ENCODE peak calls at places on chromosomes 3 and 15, in six cellular contexts. E is NCI-H510A treated with DMSO at 0.1 percent for 48 hours; W is hypothalamus; S is activated T-cell treated with anti-CD3 and anti-CD28 coated beads, Interleukin-2, amount 50 U/mL, for 48 hours; L is activated T-helper 1 cell treated with Interleukin-2 at 50 U/mL for 16 hours; U is NCI-H2081 treated with DMSO at 0.1 percent for 48 hours. C is an unnamed sample.

GRCh38 chr3:38731522-38731921 is 82.0 kb upstream of the SCN5A start:
- DNase-seq in E (no peak), W (no peak), S (no peak), L (no peak), U (no peak), C (no peak)

GRCh38 chr15:63583027-63583426 is 14.2 kb upstream of the FBXL22 start:
- DNase-seq in E (no peak), W (no peak), S (no peak), L (no peak), U (no peak), C (no peak)

GRCh38 chr15:51401872-51402517 is 60.5 kb downstream of the GLDN start:
- DNase-seq in E (peak), W (no peak), S (peak), L (no peak), U (no peak), C (no peak)

GRCh38 chr15:86444527-86444926 is 364.9 kb downstream of the AGBL1 start:
- DNase-seq in E (no peak), W (no peak), S (no peak), L (no peak), U (no peak), C (no peak)

GRCh38 chr15:80449825-80450224 is 45.6 kb downstream of the ARNT2 start:
- DNase-seq in E (no peak), W (no peak), S (no peak), L (no peak), U (no peak), C (no peak)

GRCh38 chr15:101055411-101055810 is 136.3 kb downstream of the LRRK1 start:
- DNase-seq in E (no peak), W (no peak), S (peak), L (no peak), U (no peak), C (no peak)

GRCh38 chr15:63502843-63503738 is 1.3 kb upstream of the USP3 start:
- DNase-seq in E (peak), W (peak), S (peak), L (peak), U (no peak), C (no peak)

GRCh38 chr3:8318002-8318649 is 183.5 kb upstream of the LMCD1 start:
- DNase-seq in E (peak), W (no peak), S (no peak), L (no peak), U (no peak), C (no peak)

GRCh38 chr15:62254137-62254934 is 89.3 kb upstream of the C2CD4B start:
- DNase-seq in E (no peak), W (no peak), S (peak), L (peak), U (no peak), C (no peak)

GRCh38 chr15:98776607-98777281 is 128.4 kb downstream of the IGF1R start:
- DNase-seq in E (no peak), W (no peak), S (peak), L (no peak), U (no peak), C (no peak)

GRCh38 chr3:136716629-136717028 is 35.5 kb downstream of the STAG1 start:
- DNase-seq in E (no peak), W (no peak), S (no peak), L (no peak), U (no peak), C (no peak)

GRCh38 chr15:48313216-48313615 is 18.0 kb upstream of the DUT start:
- DNase-seq in E (no peak), W (no peak), S (no peak), L (no peak), U (no peak), C (no peak)

GRCh38 chr3:31821118-31821517 is 159.9 kb downstream of the OSBPL10 start:
- DNase-seq in E (no peak), W (no peak), S (no peak), L (no peak), U (no peak), C (no peak)

GRCh38 chr3:194840661-194841514 is 155.2 kb downstream of the FAM43A start:
- DNase-seq in E (no peak), W (no peak), S (no peak), L (no peak), U (no peak), C (no peak)

GRCh38 chr3:131597816-131598215 is 95.0 kb upstream of the MRPL3 start:
- DNase-seq in E (no peak), W (no peak), S (no peak), L (no peak), U (no peak), C (no peak)

GRCh38 chr3:130341388-130341787 is 4.1 kb upstream of the COL6A5 start:
- DNase-seq in E (no peak), W (no peak), S (no peak), L (no peak), U (no peak), C (no peak)

GRCh38 chr3:62084558-62084957 is 288.8 kb downstream of the FEZF2 start:
- DNase-seq in E (peak), W (no peak), S (no peak), L (no peak), U (no peak), C (peak)

GRCh38 chr3:76497636-76498035 is 542.3 kb upstream of the ROBO2 start:
- DNase-seq in E (no peak), W (no peak), S (no peak), L (no peak), U (no peak), C (no peak)

GRCh38 chr3:194031867-194032635 is 103.9 kb upstream of the HES1 start:
- DNase-seq in E (no peak), W (no peak), S (no peak), L (no peak), U (no peak), C (no peak)

GRCh38 chr15:40554164-40554530 is 10.7 kb downstream of the CCDC32 start:
- DNase-seq in E (no peak), W (no peak), S (no peak), L (no peak), U (no peak), C (no peak)

GRCh38 chr3:179768080-179768479 is 115.2 kb downstream of the USP13 start:
- DNase-seq in E (peak), W (no peak), S (no peak), L (no peak), U (peak), C (no peak)

GRCh38 chr15:47993051-47993450 is 127.7 kb upstream of the SLC24A5 start:
- DNase-seq in E (no peak), W (no peak), S (no peak), L (no peak), U (no peak), C (no peak)

GRCh38 chr3:99551520-99551919 is 86.9 kb upstream of the COL8A1 start:
- DNase-seq in E (no peak), W (no peak), S (no peak), L (no peak), U (no peak), C (no peak)

GRCh38 chr3:51585197-51585596 is 46.7 kb downstream of the RAD54L2 start:
- DNase-seq in E (no peak), W (no peak), S (no peak), L (no peak), U (no peak), C (no peak)

GRCh38 chr3:81105761-81106160 is 655.7 kb downstream of the GBE1 start:
- DNase-seq in E (no peak), W (no peak), S (no peak), L (no peak), U (no peak), C (no peak)

GRCh38 chr3:195151866-195152526 is 119.0 kb downstream of the XXYLT1 start:
- DNase-seq in E (no peak), W (no peak), S (no peak), L (no peak), U (no peak), C (no peak)

GRCh38 chr3:109731639-109732473 is 394.5 kb upstream of the DPPA4 start:
- DNase-seq in E (peak), W (no peak), S (peak), L (peak), U (peak), C (no peak)